ENCODE peak calls at places on chromosomes 1 and 21, in four cellular contexts. U is ovary, K is transverse colon, W is tibial nerve. A is an unnamed sample.

GRCh38 chr21:32626633-32627196 is 14.5 kb upstream of the CFAP298 start:
- DNase-seq in U (no peak), W (no peak), K (no peak), A (no peak)

GRCh38 chr1:173062156-173062938 is 11.6 kb upstream of the TNFSF18 start:
- DNase-seq in K (no peak), W (no peak), U (no peak), A (no peak)

GRCh38 chr1:65066379-65066765 is 81.6 kb upstream of the AK4 start:
- DNase-seq in K (no peak), W (no peak), U (no peak), A (no peak)

GRCh38 chr1:7648761-7649384 is 122.2 kb upstream of the VAMP3 start:
- DNase-seq in K (peak; percentile 51), W (peak; percentile 74), U (no peak), A (peak; percentile 86)

GRCh38 chr1:92277105-92277504 is 21.7 kb downstream of the GLMN start:
- DNase-seq in W (no peak), K (no peak), U (no peak), A (no peak)

GRCh38 chr1:228082975-228083870 is 715 bp downstream of the ARF1 start:
- DNase-seq in K (peak; percentile 59), U (peak; percentile 78), W (peak; percentile 37), A (peak; percentile 63)

GRCh38 chr1:33047839-33048305 is 11.2 kb upstream of the AK2 start:
- DNase-seq in W (no peak), K (no peak), U (no peak), A (no peak)

GRCh38 chr1:62384276-62385005 is 52.4 kb upstream of the USP1 start:
- DNase-seq in W (no peak), U (no peak), K (no peak), A (peak; percentile 29)

GRCh38 chr1:242735323-242735722 is 210.8 kb upstream of the PLD5 start:
- DNase-seq in W (no peak), U (no peak), K (no peak), A (no peak)

GRCh38 chr1:180498594-180498993 is 3.8 kb downstream of the ACBD6 start:
- DNase-seq in W (no peak), K (no peak), U (no peak), A (no peak)

GRCh38 chr21:44089001-44089911 is 17.9 kb upstream of the PWP2 start:
- DNase-seq in K (peak; percentile 81), U (no peak), W (no peak), A (peak; percentile 25)

GRCh38 chr1:62727656-62728396 is 39.6 kb upstream of the DOCK7 start:
- DNase-seq in U (no peak), K (no peak), W (no peak), A (no peak)

GRCh38 chr1:81478217-81478616 is 322.5 kb upstream of the ADGRL2 start:
- DNase-seq in K (no peak), W (no peak), U (no peak), A (peak; percentile 49)

GRCh38 chr1:23984417-23985186 is 4.5 kb upstream of the SRSF10 start:
- DNase-seq in U (no peak), K (peak; percentile 38), W (no peak), A (peak; percentile 84)

GRCh38 chr1:16158025-16158424 is 2.2 kb upstream of the EPHA2 start:
- DNase-seq in W (no peak), U (no peak), K (no peak), A (no peak)

GRCh38 chr1:185581961-185582725 is 152.0 kb upstream of the HMCN1 start:
- DNase-seq in U (no peak), W (no peak), K (no peak), A (no peak)

GRCh38 chr1:240031414-240031813 is 60.3 kb upstream of the FMN2 start:
- DNase-seq in U (no peak), K (no peak), W (no peak), A (no peak)

GRCh38 chr1:29052951-29053350 is 70.8 kb downstream of the TMEM200B start:
- DNase-seq in K (no peak), U (no peak), W (no peak), A (no peak)

GRCh38 chr1:28910379-28911125 is 3.8 kb upstream of the EPB41 start:
- DNase-seq in U (no peak), W (no peak), K (no peak), A (peak; percentile 4)

GRCh38 chr1:23421752-23422312 is 2.7 kb downstream of the TCEA3 start:
- DNase-seq in U (no peak), K (peak; percentile 42), W (no peak), A (no peak)

GRCh38 chr1:61013189-61013952 is 69.0 kb upstream of the NFIA start:
- DNase-seq in W (no peak), K (no peak), U (no peak), A (no peak)

GRCh38 chr1:101257500-101258325 is 20.9 kb downstream of the S1PR1 start:
- DNase-seq in U (no peak), K (peak; percentile 58), W (no peak), A (peak; percentile 61)

GRCh38 chr1:97252925-97253324 is 531.3 kb downstream of the PTBP2 start:
- DNase-seq in U (no peak), W (no peak), K (no peak), A (no peak)

GRCh38 chr1:24972257-24973242 is 42.5 kb upstream of the RUNX3 start:
- DNase-seq in K (no peak), W (no peak), U (no peak), A (no peak)

GRCh38 chr1:173330149-173330951 is 123.2 kb upstream of the TNFSF4 start:
- DNase-seq in U (no peak), W (no peak), K (no peak), A (no peak)

GRCh38 chr1:159800177-159800935 is 1.8 kb upstream of the FCRL6 start:
- DNase-seq in W (no peak), U (no peak), K (no peak), A (no peak)

GRCh38 chr21:38833122-38833521 is 27.4 kb downstream of the ETS2 start:
- DNase-seq in W (no peak), K (no peak), U (no peak), A (no peak)

GRCh38 chr1:100835866-100836842 is 58.5 kb downstream of the EXTL2 start:
- DNase-seq in W (no peak), U (no peak), K (no peak), A (no peak)

GRCh38 chr1:109113787-109114568 is at the start of gene ELAPOR1:
- DNase-seq in W (no peak), U (peak; percentile 49), K (peak; percentile 78), A (peak; percentile 78)
- TF ChIP-seq EP300 in W (no peak), U (no peak), K (no peak), A (no peak)

GRCh38 chr1:1986451-1987141 is 17.0 kb downstream of the CFAP74 start:
- DNase-seq in W (no peak), U (no peak), K (no peak), A (no peak)
- TF ChIP-seq POLR2A in W (no peak), U (no peak), K (no peak), A (no peak)

DNA sequence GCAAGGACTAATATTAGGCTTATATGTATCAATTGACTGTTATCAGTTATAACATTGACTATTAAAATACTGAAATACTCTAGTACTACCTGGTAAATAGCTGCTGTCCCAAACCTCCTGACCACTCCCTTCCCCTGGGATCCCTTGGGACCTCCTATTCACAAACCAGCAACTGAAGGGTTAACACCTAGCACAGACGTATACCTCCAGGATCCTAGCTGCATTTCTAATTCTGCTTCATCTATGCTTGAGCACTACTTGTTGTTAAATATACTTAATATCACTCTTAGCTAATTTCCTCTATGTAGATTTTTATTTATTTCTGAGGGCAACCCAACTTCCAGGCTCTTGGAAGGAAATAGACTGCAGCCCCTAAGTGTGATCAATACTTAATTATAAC is 1.8 kb upstream of the NFYC start:
- DNase-seq in K (no peak), U (no peak), W (no peak), A (no peak)
- H3K4me3 ChIP-seq in K (no peak overlapping the region), U (no peak overlapping the region), W (no peak overlapping the region), A (no peak overlapping the region)

GRCh38 chr1:221760895-221761294 is 19.0 kb upstream of the DUSP10 start:
- DNase-seq in U (no peak), K (no peak), W (no peak), A (no peak)
- TF ChIP-seq EP300 in U (no peak), K (no peak), W (no peak), A (no peak)

DNA sequence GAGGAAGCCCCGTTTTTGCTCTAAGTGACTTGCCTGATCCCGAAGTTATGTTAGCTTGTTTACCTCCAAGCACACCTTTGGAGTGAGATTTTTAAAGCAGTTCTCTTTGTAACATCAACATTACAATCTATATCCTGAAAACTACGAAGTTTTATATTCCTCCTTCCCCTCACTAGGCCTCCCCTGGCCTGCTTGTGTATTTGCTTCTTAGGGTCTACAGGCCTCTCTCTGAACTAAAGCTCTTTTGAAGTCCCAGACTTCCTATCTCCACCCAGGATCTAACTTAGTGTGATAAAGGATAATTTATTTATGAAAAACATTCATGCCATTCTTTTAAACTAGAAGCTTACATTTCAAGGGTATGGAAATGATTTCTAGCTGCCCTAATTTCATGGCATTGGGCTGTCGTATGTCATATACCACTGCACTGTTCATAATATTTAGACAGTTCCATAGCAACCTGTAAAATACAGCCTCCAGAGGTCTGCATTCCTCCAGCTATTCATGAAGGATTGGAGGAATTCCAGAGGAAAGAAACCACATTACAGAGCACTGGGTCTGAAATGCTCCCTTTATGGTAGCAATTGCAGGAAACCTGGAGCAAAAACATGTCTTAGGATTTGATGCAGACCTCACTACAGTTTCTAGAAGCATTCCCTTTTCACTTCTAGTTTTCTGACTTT is 36.0 kb upstream of the RGS1 start:
- DNase-seq in U (no peak), K (no peak), W (no peak), A (no peak)
- TF ChIP-seq POLR2A in U (no peak), K (no peak), W (no peak), A (no peak)

GRCh38 chr1:67759692-67760029 is 73.6 kb downstream of the GNG12 start:
- DNase-seq in W (no peak), K (no peak), U (no peak), A (no peak)
- H3K4me3 ChIP-seq in W (no peak overlapping the region), K (no peak overlapping the region), U (no peak overlapping the region), A (no peak overlapping the region)

GRCh38 chr1:176533020-176533419 is 70.0 kb downstream of the PAPPA2 start:
- DNase-seq in U (no peak), K (no peak), W (no peak), A (no peak)
- TF ChIP-seq EP300 in U (no peak), K (no peak), W (no peak), A (no peak)

A was measured in stomach.